ENCODE peak calls at places on chromosomes 2 and 18, in nine cellular contexts. F, S, X, Z, J, W, D, L and H are unnamed samples.

GRCh38 chr2:98946875-98947274 is 10.8 kb upstream of the CRACDL start:
- DNase-seq in F (no peak), S (no peak), X (no peak), Z (no peak), J (no peak), W (no peak), D (no peak), L (no peak), H (no peak)

GRCh38 chr2:212517693-212518092 is 20.9 kb downstream of the ERBB4 start:
- DNase-seq in F (no peak), S (no peak), X (no peak), Z (no peak), J (no peak), W (no peak), D (no peak), L (no peak), H (no peak)

GRCh38 chr2:239429473-239430350 is 28.9 kb upstream of the HDAC4 start:
- DNase-seq in F (no peak), S (no peak), X (no peak), Z (no peak), J (no peak), W (no peak), D (no peak), L (no peak), H (no peak)

GRCh38 chr18:64132871-64133270 is 16.0 kb downstream of the LINC00305 start:
- DNase-seq in F (no peak), S (no peak), X (no peak), Z (no peak), J (no peak), W (no peak), D (no peak), L (no peak), H (no peak)

GRCh38 chr2:236489895-236490404 is 79.7 kb upstream of the ACKR3 start:
- DNase-seq in F (no peak), S (no peak), X (no peak), Z (no peak), J (no peak), W (no peak), D (no peak), L (no peak), H (no peak)

GRCh38 chr2:204984421-204984925 is 439.2 kb downstream of the PARD3B start:
- DNase-seq in F (no peak), S (no peak), X (no peak), Z (no peak), J (no peak), W (no peak), D (no peak), L (no peak), H (no peak)

GRCh38 chr2:215843579-215843978 is 169.8 kb downstream of the MREG start:
- DNase-seq in F (peak; percentile 62), S (no peak), X (no peak), Z (no peak), J (no peak), W (peak; percentile 85), D (no peak), L (peak; percentile 98), H (no peak)

GRCh38 chr2:196380575-196380974 is 209.2 kb upstream of the STK17B start:
- DNase-seq in F (no peak), S (no peak), X (no peak), Z (no peak), J (no peak), W (no peak), D (no peak), L (no peak), H (no peak)

GRCh38 chr2:67616749-67617148 is 219.6 kb downstream of the ETAA1 start:
- DNase-seq in F (peak; percentile 86), S (peak; percentile 0), X (no peak), Z (no peak), J (no peak), W (peak; percentile 17), D (no peak), L (no peak), H (no peak)

GRCh38 chr18:8507361-8507760 is 101.9 kb upstream of the RAB12 start:
- DNase-seq in F (peak; percentile 9), S (no peak), X (no peak), Z (no peak), J (no peak), W (no peak), D (no peak), L (peak; percentile 5), H (peak; percentile 47)

GRCh38 chr2:199459286-199460100 is 1.8 kb upstream of the SATB2 start:
- DNase-seq in F (peak; percentile 95), S (peak; percentile 68), X (peak; percentile 70), Z (peak; percentile 89), J (peak; percentile 89), W (peak; percentile 92), D (peak; percentile 83), L (peak; percentile 79), H (peak; percentile 91)

GRCh38 chr2:100621371-100621910 is 58.6 kb downstream of the PDCL3 start:
- DNase-seq in F (no peak), S (no peak), X (no peak), Z (no peak), J (no peak), W (no peak), D (no peak), L (no peak), H (no peak)

GRCh38 chr2:109280804-109281203 is 151.8 kb downstream of the SH3RF3 start:
- DNase-seq in F (no peak), S (no peak), X (no peak), Z (no peak), J (no peak), W (no peak), D (no peak), L (no peak), H (no peak)

GRCh38 chr2:154692927-154693326 is 5.6 kb upstream of the KCNJ3 start:
- DNase-seq in F (peak; percentile 18), S (no peak), X (no peak), Z (peak; percentile 9), J (no peak), W (no peak), D (no peak), L (peak; percentile 3), H (no peak)

GRCh38 chr2:2719781-2720180 is 388.7 kb upstream of the MYT1L start:
- DNase-seq in F (no peak), S (no peak), X (no peak), Z (no peak), J (no peak), W (no peak), D (no peak), L (no peak), H (no peak)

GRCh38 chr2:222569826-222570225 is 86.1 kb downstream of the FARSB start:
- DNase-seq in F (no peak), S (no peak), X (no peak), Z (no peak), J (no peak), W (peak; percentile 15), D (no peak), L (peak; percentile 29), H (no peak)

GRCh38 chr2:10536569-10537133 is 88.5 kb upstream of the ODC1 start:
- DNase-seq in F (no peak), S (no peak), X (no peak), Z (no peak), J (peak; percentile 3), W (no peak), D (no peak), L (no peak), H (no peak)

GRCh38 chr2:217858519-217859466 is 144.0 kb downstream of the TNS1 start:
- DNase-seq in F (peak; percentile 98), S (no peak), X (no peak), Z (no peak), J (peak; percentile 32), W (peak; percentile 93), D (peak; percentile 22), L (no peak), H (no peak)

GRCh38 chr18:7466190-7466589 is 100.9 kb upstream of the PTPRM start:
- DNase-seq in F (no peak), S (no peak), X (no peak), Z (no peak), J (no peak), W (no peak), D (no peak), L (no peak), H (no peak)

GRCh38 chr2:85765081-85765731 is 11.4 kb downstream of the ATOH8 start:
- DNase-seq in F (no peak), S (no peak), X (no peak), Z (no peak), J (peak; percentile 74), W (no peak), D (no peak), L (no peak), H (peak; percentile 63)

GRCh38 chr2:191264647-191265079 is 19.5 kb downstream of the MYO1B start:
- DNase-seq in F (peak; percentile 65), S (no peak), X (no peak), Z (no peak), J (no peak), W (peak; percentile 78), D (no peak), L (no peak), H (no peak)

GRCh38 chr2:173451137-173451536 is 96.5 kb downstream of the CDCA7 start:
- DNase-seq in F (no peak), S (no peak), X (no peak), Z (no peak), J (no peak), W (no peak), D (no peak), L (no peak), H (no peak)

GRCh38 chr18:11654736-11655604 is 34.1 kb upstream of the GNAL start:
- DNase-seq in F (peak; percentile 32), S (peak; percentile 13), X (peak; percentile 37), Z (peak; percentile 27), J (no peak), W (peak; percentile 85), D (peak; percentile 66), L (peak; percentile 43), H (peak; percentile 84)

GRCh38 chr2:62456721-62457539 is 49.1 kb downstream of the TMEM17 start:
- DNase-seq in F (peak; percentile 67), S (peak; percentile 59), X (peak; percentile 69), Z (peak; percentile 57), J (no peak), W (peak; percentile 92), D (peak; percentile 90), L (peak; percentile 81), H (peak; percentile 94)

GRCh38 chr2:113258748-113259147 is 20.0 kb downstream of the PAX8 start:
- DNase-seq in F (no peak), S (no peak), X (no peak), Z (no peak), J (no peak), W (no peak), D (no peak), L (no peak), H (no peak)